ENCODE peak calls at places on chromosome 18, in eight cellular contexts. W is BJ, L is GM06990, X is neural progenitor cell, T is mesothelial cell of epicardium, J is Calu3, F is SK-N-SH, V is uterus. O is an unnamed sample.

GRCh38 chr18:49368876-49369440 is 91.5 kb downstream of the DYM start:
- DNase-seq in X (peak; percentile 25), W (no peak), F (no peak), T (no peak), V (no peak), J (peak; percentile 9), L (no peak), O (no peak)

GRCh38 chr18:77000527-77000926 is 132.1 kb downstream of the MBP start:
- DNase-seq in X (peak; percentile 64), V (peak; percentile 45), L (no peak), W (no peak), F (peak; percentile 82), J (peak; percentile 82), T (peak; percentile 72), O (peak; percentile 31)

GRCh38 chr18:5275872-5276271 is 19.7 kb downstream of the ZBTB14 start:
- DNase-seq in X (peak; percentile 40), T (no peak), F (no peak), W (no peak), V (no peak), J (no peak), L (no peak), O (no peak)

GRCh38 chr18:41644466-41644865 is 310.6 kb upstream of the PIK3C3 start:
- DNase-seq in V (no peak), L (no peak), J (no peak), W (no peak), T (no peak), X (no peak), F (no peak), O (no peak)

GRCh38 chr18:7979714-7980113 is 412.6 kb downstream of the PTPRM start:
- DNase-seq in X (no peak), T (no peak), F (no peak), V (no peak), J (no peak), W (no peak), L (no peak), O (no peak)

GRCh38 chr18:73551211-73551610 is 596.4 kb downstream of the FBXO15 start:
- DNase-seq in V (no peak), F (no peak), J (no peak), X (no peak), L (no peak), W (no peak), T (no peak), O (no peak)

GRCh38 chr18:55509631-55510372 is 78.2 kb downstream of the TCF4 start:
- DNase-seq in V (no peak), T (no peak), F (no peak), L (peak; percentile 16), X (no peak), J (no peak), W (peak; percentile 47), O (peak; percentile 88)

GRCh38 chr18:79059456-79059855 is 9.7 kb upstream of the ATP9B start:
- DNase-seq in L (no peak), J (no peak), W (no peak), F (no peak), X (no peak), V (no peak), T (no peak), O (no peak)

GRCh38 chr18:71136487-71136886 is 847.6 kb downstream of the SOCS6 start:
- DNase-seq in J (no peak), X (no peak), L (no peak), W (no peak), T (no peak), V (no peak), F (no peak), O (no peak)

GRCh38 chr18:13043066-13043465 is 51.9 kb downstream of the CEP192 start:
- DNase-seq in W (no peak), L (no peak), F (no peak), T (no peak), J (no peak), V (no peak), X (no peak), O (no peak)

GRCh38 chr18:42025491-42025890 is 70.5 kb downstream of the PIK3C3 start:
- DNase-seq in F (no peak), V (no peak), T (no peak), X (no peak), J (no peak), W (no peak), L (no peak), O (no peak)

GRCh38 chr18:31798399-31798798 is 37.7 kb upstream of the SLC25A52 start:
- DNase-seq in W (no peak), J (no peak), V (no peak), X (no peak), T (no peak), L (no peak), F (no peak), O (no peak)

GRCh38 chr18:80171190-80171872 is 62.3 kb downstream of the ADNP2 start:
- DNase-seq in L (peak; percentile 43), T (peak; percentile 78), X (peak; percentile 65), W (no peak), F (peak; percentile 81), J (peak; percentile 45), V (peak; percentile 55), O (peak; percentile 49)

GRCh38 chr18:23235860-23236259 is 100.6 kb downstream of the CABLES1 start:
- DNase-seq in J (no peak), F (no peak), W (no peak), V (no peak), X (no peak), T (no peak), L (no peak), O (no peak)

GRCh38 chr18:32138332-32138731 is 46.7 kb downstream of the RNF138 start:
- DNase-seq in V (no peak), F (no peak), J (no peak), X (no peak), L (no peak), W (no peak), T (no peak), O (no peak)

GRCh38 chr18:7038330-7038846 is 79.2 kb downstream of the LAMA1 start:
- DNase-seq in J (peak; percentile 71), T (peak; percentile 86), L (no peak), V (peak; percentile 97), F (peak; percentile 44), X (peak; percentile 76), W (peak; percentile 99), O (peak; percentile 92)

GRCh38 chr18:27378396-27379094 is 193.4 kb upstream of the CHST9 start:
- DNase-seq in X (no peak), L (no peak), V (no peak), W (no peak), F (no peak), J (peak; percentile 81), T (no peak), O (no peak)

GRCh38 chr18:66534110-66534509 is 69.8 kb downstream of the CDH19 start:
- DNase-seq in L (no peak), F (no peak), J (no peak), T (no peak), X (no peak), W (no peak), V (no peak), O (no peak)

GRCh38 chr18:76751538-76751890 is 70.8 kb upstream of the ZNF236 start:
- DNase-seq in W (no peak), T (no peak), V (no peak), F (no peak), L (no peak), X (no peak), J (no peak), O (no peak)

GRCh38 chr18:13510594-13510993 is 215.8 kb downstream of the FAM210A start:
- DNase-seq in F (no peak), L (no peak), J (no peak), T (no peak), V (no peak), W (no peak), X (no peak), O (no peak)

GRCh38 chr18:59357928-59358327 is 1.1 kb downstream of the LMAN1 start:
- DNase-seq in L (no peak), X (peak; percentile 13), J (no peak), V (no peak), W (peak; percentile 22), F (peak; percentile 8), T (no peak), O (peak; percentile 74)

GRCh38 chr18:9437049-9437448 is 38.3 kb upstream of the RALBP1 start:
- DNase-seq in F (no peak), V (no peak), J (no peak), L (no peak), W (peak; percentile 54), X (no peak), T (no peak), O (no peak)

GRCh38 chr18:64409511-64409910 is 260.6 kb upstream of the LINC00305 start:
- DNase-seq in F (no peak), J (peak; percentile 22), X (peak; percentile 57), T (no peak), V (no peak), W (no peak), L (no peak), O (no peak)

GRCh38 chr18:39841133-39842041 is 2113.6 kb upstream of the PIK3C3 start:
- DNase-seq in F (peak; percentile 84), V (no peak), T (peak; percentile 72), X (peak; percentile 92), W (no peak), J (peak; percentile 74), L (no peak), O (peak; percentile 70)

GRCh38 chr18:44149706-44150105 is 531.0 kb upstream of the SETBP1 start:
- DNase-seq in J (peak; percentile 31), T (no peak), L (no peak), W (peak; percentile 65), F (no peak), V (no peak), X (no peak), O (no peak)
- TF ChIP-seq CTCF in J (no peak), T (no peak), L (no peak), W (no peak), F (no peak), V (no peak), X (no peak), O (no peak)

DNA sequence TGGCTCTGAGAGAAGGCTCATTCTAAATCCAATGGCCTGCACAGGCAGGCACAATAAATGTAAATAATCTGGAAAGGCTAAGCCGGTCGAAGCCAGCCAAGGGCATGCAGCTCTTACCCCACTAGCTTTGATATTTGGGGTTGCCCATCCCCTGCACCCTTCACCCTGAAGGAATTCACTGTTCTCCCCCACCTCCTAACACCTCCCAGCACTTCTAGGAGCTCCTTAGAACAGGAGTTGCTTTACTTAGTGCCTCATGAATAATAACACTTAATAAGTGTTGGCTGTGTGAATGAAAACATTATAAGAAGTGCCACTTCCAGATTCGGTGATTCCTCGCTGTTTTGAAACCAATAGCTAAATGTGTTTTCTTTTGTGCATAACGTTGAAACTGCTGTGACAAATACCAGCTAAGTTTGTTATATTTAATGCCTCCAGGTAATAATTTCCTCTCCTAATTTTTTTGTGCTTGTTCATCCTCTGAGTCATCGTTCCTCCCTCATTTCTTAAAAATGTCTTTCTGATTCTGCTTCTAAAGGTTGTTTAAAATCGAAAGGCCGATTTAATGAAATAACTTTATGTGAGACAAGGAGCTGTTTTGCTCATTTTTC is 458.8 kb downstream of the METTL4 start:
- DNase-seq in F (no peak), L (no peak), W (no peak), T (no peak), J (no peak), V (no peak), X (no peak), O (no peak)
- TF ChIP-seq CTCF in F (no peak), L (no peak), W (no peak), T (no peak), J (no peak), V (no peak), X (no peak), O (no peak)

GRCh38 chr18:3250237-3251107 is 2.9 kb downstream of the MYL12A start:
- DNase-seq in J (no peak), X (no peak), V (no peak), W (no peak), L (no peak), T (no peak), F (no peak), O (peak; percentile 46)
- TF ChIP-seq CTCF in J (no peak), X (no peak), V (no peak), W (no peak), L (no peak), T (no peak), F (no peak), O (no peak)

GRCh38 chr18:75478996-75479870 is 51.7 kb upstream of the SMIM21 start:
- DNase-seq in J (peak; percentile 13), X (peak; percentile 58), W (no peak), F (peak; percentile 57), T (no peak), V (no peak), L (no peak), O (peak; percentile 37)
- TF ChIP-seq CTCF in J (peak; percentile 10), X (peak; percentile 75), W (peak; percentile 66), F (peak; percentile 73), T (no peak), V (peak; percentile 57), L (peak; percentile 54), O (peak; percentile 81)

O was measured in HFFc6.